ENCODE peak calls at places on chromosomes 11 and 22, in five cellular contexts. One of them, this sample, is unnamed.

GRCh38 chr11:64436025-64436424 is 77.1 kb downstream of the RPS6KA4 start:
- DNase-seq in CD8-positive, alpha-beta T cell: no peak
- DNase-seq in heart left ventricle: no peak
- DNase-seq in dorsolateral prefrontal cortex: no peak
- DNase-seq in AG09319: no peak
- DNase-seq in this sample: peak; percentile 11

GRCh38 chr11:65611028-65611757 is 2.8 kb downstream of the MAP3K11 start:
- DNase-seq in heart left ventricle: peak; percentile 84
- DNase-seq in AG09319: no peak
- DNase-seq in CD8-positive, alpha-beta T cell: no peak
- DNase-seq in dorsolateral prefrontal cortex: peak; percentile 80
- DNase-seq in this sample: no peak

GRCh38 chr11:112511906-112512305 is 251.2 kb upstream of the PLET1 start:
- DNase-seq in CD8-positive, alpha-beta T cell: no peak
- DNase-seq in dorsolateral prefrontal cortex: no peak
- DNase-seq in heart left ventricle: no peak
- DNase-seq in AG09319: no peak
- DNase-seq in this sample: no peak

GRCh38 chr11:117972589-117973445 is 13.4 kb upstream of the IL10RA start:
- DNase-seq in AG09319: no peak
- DNase-seq in CD8-positive, alpha-beta T cell: no peak
- DNase-seq in heart left ventricle: no peak
- DNase-seq in dorsolateral prefrontal cortex: no peak
- DNase-seq in this sample: peak; percentile 18

GRCh38 chr11:16669799-16670415 is 68.5 kb upstream of the C11orf58 start:
- DNase-seq in heart left ventricle: no peak
- DNase-seq in dorsolateral prefrontal cortex: no peak
- DNase-seq in CD8-positive, alpha-beta T cell: no peak
- DNase-seq in AG09319: no peak
- DNase-seq in this sample: peak; percentile 83

GRCh38 chr22:46803031-46803880 is 40.8 kb downstream of the TBC1D22A start:
- DNase-seq in AG09319: no peak
- DNase-seq in dorsolateral prefrontal cortex: no peak
- DNase-seq in CD8-positive, alpha-beta T cell: peak; percentile 83
- DNase-seq in heart left ventricle: peak; percentile 85
- DNase-seq in this sample: peak; percentile 46

GRCh38 chr11:68399916-68400315 is 60.6 kb upstream of the PPP6R3 start:
- DNase-seq in CD8-positive, alpha-beta T cell: no peak
- DNase-seq in AG09319: no peak
- DNase-seq in dorsolateral prefrontal cortex: no peak
- DNase-seq in heart left ventricle: no peak
- DNase-seq in this sample: no peak

GRCh38 chr11:134545521-134545920 is 133.5 kb upstream of the B3GAT1 start:
- DNase-seq in AG09319: no peak
- DNase-seq in heart left ventricle: no peak
- DNase-seq in dorsolateral prefrontal cortex: no peak
- DNase-seq in CD8-positive, alpha-beta T cell: no peak
- DNase-seq in this sample: no peak

GRCh38 chr11:68116126-68116525 is 5.1 kb downstream of the CHKA start:
- DNase-seq in AG09319: no peak
- DNase-seq in dorsolateral prefrontal cortex: no peak
- DNase-seq in heart left ventricle: no peak
- DNase-seq in CD8-positive, alpha-beta T cell: no peak
- DNase-seq in this sample: no peak

GRCh38 chr22:28594076-28594783 is 85.4 kb downstream of the TTC28 start:
- DNase-seq in heart left ventricle: no peak
- DNase-seq in dorsolateral prefrontal cortex: no peak
- DNase-seq in AG09319: no peak
- DNase-seq in CD8-positive, alpha-beta T cell: no peak
- DNase-seq in this sample: no peak

GRCh38 chr11:132784441-132784840 is 747.9 kb downstream of the OPCML start:
- DNase-seq in dorsolateral prefrontal cortex: no peak
- DNase-seq in AG09319: no peak
- DNase-seq in CD8-positive, alpha-beta T cell: no peak
- DNase-seq in heart left ventricle: no peak
- DNase-seq in this sample: peak; percentile 3

GRCh38 chr11:93085097-93085496 is 112.7 kb downstream of the SLC36A4 start:
- DNase-seq in CD8-positive, alpha-beta T cell: no peak
- DNase-seq in dorsolateral prefrontal cortex: no peak
- DNase-seq in AG09319: peak; percentile 18
- DNase-seq in heart left ventricle: no peak
- DNase-seq in this sample: no peak

GRCh38 chr11:19602906-19603305 is 109.7 kb upstream of the NAV2 start:
- DNase-seq in AG09319: no peak
- DNase-seq in heart left ventricle: no peak
- DNase-seq in dorsolateral prefrontal cortex: no peak
- DNase-seq in CD8-positive, alpha-beta T cell: no peak
- DNase-seq in this sample: no peak

GRCh38 chr22:31626427-31627150 is 35.4 kb downstream of the PISD start:
- DNase-seq in AG09319: no peak
- DNase-seq in heart left ventricle: no peak
- DNase-seq in CD8-positive, alpha-beta T cell: no peak
- DNase-seq in dorsolateral prefrontal cortex: no peak
- DNase-seq in this sample: no peak

GRCh38 chr11:57343825-57344224 is 5.7 kb downstream of the P2RX3 start:
- DNase-seq in CD8-positive, alpha-beta T cell: no peak
- DNase-seq in AG09319: no peak
- DNase-seq in heart left ventricle: no peak
- DNase-seq in dorsolateral prefrontal cortex: no peak
- DNase-seq in this sample: no peak

GRCh38 chr22:24432059-24432853 is 4.9 kb downstream of the ADORA2A start:
- DNase-seq in heart left ventricle: peak; percentile 88
- DNase-seq in dorsolateral prefrontal cortex: peak; percentile 41
- DNase-seq in CD8-positive, alpha-beta T cell: peak; percentile 35
- DNase-seq in AG09319: no peak
- DNase-seq in this sample: peak; percentile 60

GRCh38 chr11:72189448-72190250 is 2.3 kb upstream of the FOLR1 start:
- DNase-seq in CD8-positive, alpha-beta T cell: no peak
- DNase-seq in heart left ventricle: no peak
- DNase-seq in dorsolateral prefrontal cortex: no peak
- DNase-seq in AG09319: no peak
- DNase-seq in this sample: no peak

GRCh38 chr11:80096736-80097135 is 655.9 kb upstream of the TENM4 start:
- DNase-seq in AG09319: no peak
- DNase-seq in heart left ventricle: no peak
- DNase-seq in CD8-positive, alpha-beta T cell: no peak
- DNase-seq in dorsolateral prefrontal cortex: no peak
- DNase-seq in this sample: peak; percentile 57

GRCh38 chr22:44955102-44955501 is 54.7 kb downstream of the PHF21B start:
- DNase-seq in AG09319: no peak
- DNase-seq in dorsolateral prefrontal cortex: no peak
- DNase-seq in CD8-positive, alpha-beta T cell: no peak
- DNase-seq in heart left ventricle: no peak
- DNase-seq in this sample: no peak

GRCh38 chr11:108233277-108233945 is 10.5 kb downstream of the ATM start:
- DNase-seq in CD8-positive, alpha-beta T cell: no peak
- DNase-seq in dorsolateral prefrontal cortex: no peak
- DNase-seq in heart left ventricle: no peak
- DNase-seq in AG09319: no peak
- DNase-seq in this sample: no peak

GRCh38 chr11:69209038-69209350 is 53.3 kb downstream of the SMIM38 start:
- DNase-seq in dorsolateral prefrontal cortex: no peak
- DNase-seq in heart left ventricle: no peak
- DNase-seq in CD8-positive, alpha-beta T cell: no peak
- DNase-seq in AG09319: no peak
- DNase-seq in this sample: no peak

GRCh38 chr11:106389096-106389495 is 311.6 kb downstream of the AASDHPPT start:
- DNase-seq in dorsolateral prefrontal cortex: no peak
- DNase-seq in CD8-positive, alpha-beta T cell: no peak
- DNase-seq in heart left ventricle: no peak
- DNase-seq in AG09319: no peak
- DNase-seq in this sample: peak; percentile 67

GRCh38 chr22:26416256-26416655 is 12.8 kb upstream of the ASPHD2 start:
- DNase-seq in heart left ventricle: no peak
- DNase-seq in CD8-positive, alpha-beta T cell: no peak
- DNase-seq in dorsolateral prefrontal cortex: no peak
- DNase-seq in AG09319: no peak
- DNase-seq in this sample: peak; percentile 9

GRCh38 chr11:27663294-27663693 is 37.0 kb downstream of the BDNF start:
- DNase-seq in heart left ventricle: no peak
- DNase-seq in CD8-positive, alpha-beta T cell: no peak
- DNase-seq in AG09319: no peak
- DNase-seq in dorsolateral prefrontal cortex: no peak
- DNase-seq in this sample: no peak

GRCh38 chr22:32814289-32814865 is 12.9 kb downstream of the TIMP3 start:
- DNase-seq in CD8-positive, alpha-beta T cell: no peak
- DNase-seq in dorsolateral prefrontal cortex: no peak
- DNase-seq in AG09319: peak; percentile 20
- DNase-seq in heart left ventricle: no peak
- DNase-seq in this sample: no peak

GRCh38 chr22:35072939-35073338 is 7.0 kb downstream of the ISX start:
- DNase-seq in CD8-positive, alpha-beta T cell: no peak
- DNase-seq in AG09319: no peak
- DNase-seq in dorsolateral prefrontal cortex: no peak
- DNase-seq in heart left ventricle: no peak
- DNase-seq in this sample: peak; percentile 40

GRCh38 chr11:84899740-84900139 is 727.4 kb downstream of the DLG2 start:
- DNase-seq in AG09319: no peak
- DNase-seq in heart left ventricle: no peak
- DNase-seq in CD8-positive, alpha-beta T cell: no peak
- DNase-seq in dorsolateral prefrontal cortex: no peak
- DNase-seq in this sample: no peak

GRCh38 chr11:112159098-112159761 is 4.7 kb downstream of the IL18 start:
- DNase-seq in CD8-positive, alpha-beta T cell: no peak
- DNase-seq in AG09319: no peak
- DNase-seq in heart left ventricle: no peak
- DNase-seq in dorsolateral prefrontal cortex: no peak
- DNase-seq in this sample: no peak

GRCh38 chr22:23525510-23525909 is 54.6 kb downstream of the IGLL1 start:
- DNase-seq in dorsolateral prefrontal cortex: no peak
- DNase-seq in heart left ventricle: peak; percentile 44
- DNase-seq in CD8-positive, alpha-beta T cell: no peak
- DNase-seq in AG09319: no peak
- DNase-seq in this sample: no peak

GRCh38 chr11:44325698-44326097 is 15.8 kb upstream of the ALX4 start:
- DNase-seq in heart left ventricle: no peak
- DNase-seq in dorsolateral prefrontal cortex: no peak
- DNase-seq in AG09319: no peak
- DNase-seq in CD8-positive, alpha-beta T cell: no peak
- DNase-seq in this sample: no peak

GRCh38 chr11:44324222-44324621 is 14.3 kb upstream of the ALX4 start:
- DNase-seq in heart left ventricle: no peak
- DNase-seq in CD8-positive, alpha-beta T cell: no peak
- DNase-seq in dorsolateral prefrontal cortex: no peak
- DNase-seq in AG09319: no peak
- DNase-seq in this sample: no peak

GRCh38 chr11:44324787-44325525 is 15.0 kb upstream of the ALX4 start:
- DNase-seq in CD8-positive, alpha-beta T cell: no peak
- DNase-seq in AG09319: no peak
- DNase-seq in dorsolateral prefrontal cortex: no peak
- DNase-seq in heart left ventricle: no peak
- DNase-seq in this sample: no peak

GRCh38 chr11:44327730-44328691 is 18.1 kb upstream of the ALX4 start:
- DNase-seq in dorsolateral prefrontal cortex: peak; percentile 5
- DNase-seq in CD8-positive, alpha-beta T cell: no peak
- DNase-seq in heart left ventricle: no peak
- DNase-seq in AG09319: no peak
- DNase-seq in this sample: no peak

GRCh38 chr11:44326615-44327475 is 16.9 kb upstream of the ALX4 start:
- DNase-seq in dorsolateral prefrontal cortex: no peak
- DNase-seq in AG09319: no peak
- DNase-seq in heart left ventricle: no peak
- DNase-seq in CD8-positive, alpha-beta T cell: no peak
- DNase-seq in this sample: no peak
- TF ChIP-seq CTCF in dorsolateral prefrontal cortex: no peak
- TF ChIP-seq CTCF in AG09319: no peak
- TF ChIP-seq CTCF in heart left ventricle: no peak
- TF ChIP-seq CTCF in CD8-positive, alpha-beta T cell: no peak
- TF ChIP-seq CTCF in this sample: no peak

DNA sequence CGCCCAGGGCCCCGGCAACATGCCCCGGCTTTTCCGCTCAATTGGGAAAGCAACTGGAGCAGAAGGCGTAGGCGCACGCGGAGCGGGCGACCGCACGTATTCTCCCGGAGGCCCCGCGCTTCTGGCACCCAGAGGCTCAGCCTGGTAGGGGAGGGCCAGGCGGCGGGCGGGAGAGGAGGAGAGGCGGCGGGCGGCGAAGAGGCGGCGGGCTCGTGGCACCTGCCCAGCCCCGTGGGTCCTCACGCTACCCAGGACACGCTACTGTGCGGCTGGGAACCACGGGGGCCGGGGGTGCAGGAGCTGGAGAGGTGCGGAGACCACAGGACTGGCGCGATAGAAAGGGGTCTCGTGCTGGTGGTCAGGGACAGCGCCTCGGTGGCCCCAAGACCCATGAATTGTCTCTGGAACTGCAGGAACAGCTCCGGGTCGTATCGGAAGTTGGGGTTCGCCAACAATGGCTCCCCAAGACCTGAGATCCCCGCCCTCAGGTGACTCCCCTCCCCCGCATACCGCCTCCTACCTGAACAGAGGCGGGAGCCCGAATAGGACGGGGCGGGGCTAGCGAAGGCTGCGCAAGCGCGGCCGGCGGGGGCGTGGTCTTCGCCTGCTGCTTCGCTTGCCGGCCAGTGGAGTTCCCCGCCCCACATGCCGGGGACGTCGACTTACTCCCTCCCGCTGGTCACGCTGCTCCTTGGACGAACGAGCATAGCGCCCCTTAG is at the start of gene SLC37A4:
- DNase-seq in AG09319: peak; percentile 92
- DNase-seq in CD8-positive, alpha-beta T cell: peak; percentile 100
- DNase-seq in heart left ventricle: peak; percentile 98
- DNase-seq in dorsolateral prefrontal cortex: peak; percentile 98
- DNase-seq in this sample: peak; percentile 96
- TF ChIP-seq CTCF in AG09319: no peak
- TF ChIP-seq CTCF in CD8-positive, alpha-beta T cell: peak; percentile 34
- TF ChIP-seq CTCF in heart left ventricle: peak; percentile 90
- TF ChIP-seq CTCF in dorsolateral prefrontal cortex: peak; percentile 89
- TF ChIP-seq CTCF in this sample: peak; percentile 92

GRCh38 chr11:78832226-78832947 is 257.7 kb upstream of the NARS2 start:
- DNase-seq in CD8-positive, alpha-beta T cell: no peak
- DNase-seq in dorsolateral prefrontal cortex: no peak
- DNase-seq in AG09319: no peak
- DNase-seq in heart left ventricle: no peak
- DNase-seq in this sample: no peak
- TF ChIP-seq CTCF in CD8-positive, alpha-beta T cell: no peak
- TF ChIP-seq CTCF in dorsolateral prefrontal cortex: no peak
- TF ChIP-seq CTCF in AG09319: peak; percentile 28
- TF ChIP-seq CTCF in heart left ventricle: no peak
- TF ChIP-seq CTCF in this sample: no peak

GRCh38 chr11:20759541-20759940 is 90.2 kb downstream of the NELL1 start:
- DNase-seq in dorsolateral prefrontal cortex: no peak
- DNase-seq in CD8-positive, alpha-beta T cell: no peak
- DNase-seq in AG09319: no peak
- DNase-seq in heart left ventricle: no peak
- DNase-seq in this sample: no peak

DNA sequence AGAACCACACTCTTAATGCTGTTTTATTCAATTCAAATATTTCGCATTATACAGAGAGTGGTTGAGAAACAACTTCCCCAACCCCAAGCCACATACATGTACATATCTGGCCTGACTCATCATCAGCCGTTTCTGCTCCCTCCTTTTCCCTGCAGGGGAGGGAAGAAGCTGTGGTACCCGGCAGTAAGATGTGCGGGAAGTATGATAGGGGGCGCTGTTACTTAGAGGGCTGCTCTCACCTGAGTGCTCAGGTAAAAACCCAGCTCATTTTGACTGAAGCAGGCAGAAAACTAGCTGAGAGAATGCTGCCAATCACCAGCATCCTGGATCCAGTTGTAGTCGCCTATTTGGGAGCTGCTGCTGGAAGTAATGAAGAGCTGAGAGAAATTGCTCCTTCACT is 85.6 kb downstream of the NELL1 start:
- DNase-seq in AG09319: no peak
- DNase-seq in dorsolateral prefrontal cortex: no peak
- DNase-seq in CD8-positive, alpha-beta T cell: no peak
- DNase-seq in heart left ventricle: no peak
- DNase-seq in this sample: peak; percentile 37
- TF ChIP-seq CTCF in AG09319: no peak
- TF ChIP-seq CTCF in dorsolateral prefrontal cortex: no peak
- TF ChIP-seq CTCF in CD8-positive, alpha-beta T cell: no peak
- TF ChIP-seq CTCF in heart left ventricle: no peak
- TF ChIP-seq CTCF in this sample: no peak

This sample was measured in bronchial epithelial cell.